ENCODE peak calls at places on chromosome 11, in six cellular contexts. D is fibroblast of lung, B is fibroblast of pulmonary artery, L is colonic mucosa, N is pancreas, V is stomach. K is an unnamed sample.

GRCh38 chr11:101336858-101337257 is 207.2 kb upstream of the PGR start:
- DNase-seq in L (no peak), D (no peak), N (no peak), B (no peak), V (no peak), K (no peak)

GRCh38 chr11:66868082-66868725 is 11.3 kb downstream of the LRFN4 start:
- DNase-seq in D (no peak), N (no peak), L (no peak), V (no peak), B (no peak), K (no peak)

GRCh38 chr11:118229274-118229847 is 4.5 kb upstream of the JAML start:
- DNase-seq in N (no peak), D (peak), L (no peak), B (no peak), V (no peak), K (no peak)

GRCh38 chr11:76802621-76803020 is 19.5 kb downstream of the TSKU start:
- DNase-seq in V (no peak), D (no peak), B (no peak), N (no peak), L (peak), K (no peak)

GRCh38 chr11:69658606-69659450 is 16.3 kb downstream of the LTO1 start:
- DNase-seq in D (no peak), B (no peak), V (no peak), L (no peak), N (no peak), K (no peak)

GRCh38 chr11:10564692-10565318 is 3.7 kb downstream of the LYVE1 start:
- DNase-seq in V (no peak), D (no peak), B (peak), N (no peak), L (no peak), K (peak)

GRCh38 chr11:111325259-111325658 is 26.9 kb downstream of the POU2AF3 start:
- DNase-seq in N (no peak), L (no peak), D (no peak), V (no peak), B (no peak), K (no peak)

GRCh38 chr11:71342116-71342515 is 89.7 kb upstream of the SHANK2 start:
- DNase-seq in V (no peak), N (no peak), B (no peak), L (no peak), D (peak), K (peak)

GRCh38 chr11:68651985-68652682 is 32.2 kb upstream of the GAL start:
- DNase-seq in D (no peak), B (no peak), V (no peak), L (no peak), N (no peak), K (no peak)

GRCh38 chr11:45045692-45046471 is 95.2 kb upstream of the TP53I11 start:
- DNase-seq in D (peak), B (peak), L (no peak), N (no peak), V (peak), K (peak)

GRCh38 chr11:109112748-109113378 is 309.1 kb upstream of the C11orf87 start:
- DNase-seq in D (peak), L (no peak), B (no peak), N (peak), V (no peak), K (no peak)

GRCh38 chr11:31968774-31969433 is 122.0 kb upstream of the RCN1 start:
- DNase-seq in D (peak), L (no peak), N (no peak), B (peak), V (no peak), K (peak)

GRCh38 chr11:105635466-105635865 is 25.6 kb downstream of the GRIA4 start:
- DNase-seq in V (no peak), N (no peak), B (no peak), D (no peak), L (no peak), K (no peak)

GRCh38 chr11:131910491-131911387 is 540.3 kb downstream of the NTM start:
- DNase-seq in L (no peak), V (no peak), N (no peak), D (peak), B (peak), K (peak)

GRCh38 chr11:2237457-2238238 is 32.7 kb downstream of the ASCL2 start:
- DNase-seq in L (no peak), N (no peak), V (no peak), D (no peak), B (no peak), K (no peak)

GRCh38 chr11:19524171-19524671 is 188.4 kb upstream of the NAV2 start:
- DNase-seq in L (no peak), D (no peak), V (peak), N (peak), B (peak), K (peak)

GRCh38 chr11:47376183-47376542 is 2.2 kb downstream of the SPI1 start:
- DNase-seq in D (no peak), V (no peak), L (no peak), N (no peak), B (no peak), K (no peak)

GRCh38 chr11:47375020-47375419 is 3.3 kb downstream of the SPI1 start:
- DNase-seq in V (no peak), D (no peak), L (no peak), N (no peak), B (no peak), K (no peak)

GRCh38 chr11:47376543-47377371 is 1.6 kb downstream of the SPI1 start:
- DNase-seq in L (no peak), N (no peak), D (no peak), V (no peak), B (no peak), K (no peak)

GRCh38 chr11:47373876-47374820 is 4.2 kb downstream of the SPI1 start:
- DNase-seq in N (peak), B (peak), D (peak), L (peak), V (peak), K (peak)

GRCh38 chr11:47375546-47376085 is 2.7 kb downstream of the SPI1 start:
- DNase-seq in N (no peak), B (no peak), D (no peak), L (no peak), V (no peak), K (no peak)
- H3K4me3 ChIP-seq in N (no peak), B (no peak), D (no peak), L (peak), V (peak), K (no peak)

DNA sequence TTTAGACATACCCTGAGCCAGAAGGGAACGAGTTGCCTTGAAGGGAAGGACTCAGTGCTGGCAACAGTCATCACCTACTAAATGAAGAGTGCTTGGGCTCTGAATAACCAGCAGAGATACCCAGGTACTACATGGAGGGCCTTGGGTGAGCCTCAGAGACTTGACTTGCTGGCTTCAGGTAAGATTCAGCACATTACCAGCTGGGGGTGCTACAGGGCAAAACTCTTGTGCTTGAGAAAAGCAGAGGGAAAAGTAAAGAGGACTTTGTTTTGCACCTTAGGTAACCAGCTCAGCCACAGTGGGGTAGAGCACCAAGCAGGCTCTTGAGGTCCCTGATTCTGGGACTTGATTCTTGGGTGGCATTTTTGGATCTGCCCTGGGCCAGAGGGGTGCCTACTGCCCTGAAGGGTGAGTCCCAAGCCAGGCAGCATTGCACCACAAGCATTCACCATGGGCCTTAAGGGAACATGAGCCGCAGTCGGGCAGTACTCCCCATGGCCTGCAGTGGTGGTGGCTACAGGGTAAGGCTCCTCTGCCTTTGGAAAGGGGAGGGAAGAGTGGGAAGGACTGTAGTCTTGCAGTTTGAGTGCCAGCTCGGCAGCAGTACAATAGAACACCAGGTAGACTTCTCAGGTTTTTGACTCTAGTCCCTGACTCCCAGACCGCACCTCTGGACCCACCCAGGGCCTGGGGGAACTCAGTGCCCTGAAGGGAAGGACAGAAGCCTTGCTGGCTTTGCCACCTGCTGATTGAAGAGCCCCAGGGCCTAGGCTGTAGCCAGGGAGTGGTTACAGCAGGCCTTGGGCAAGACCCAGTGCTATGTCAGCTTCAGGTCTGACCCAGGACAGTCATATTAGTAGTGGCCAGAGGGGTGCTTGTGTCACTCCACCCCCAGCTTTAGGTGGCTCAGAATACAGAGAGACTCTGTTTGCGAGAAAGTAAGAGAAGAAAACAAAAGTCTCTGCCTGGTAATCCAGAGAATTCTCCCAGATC is 22.7 kb upstream of the PLEKHA7 start:
- DNase-seq in L (peak), N (no peak), D (no peak), B (no peak), V (peak), K (no peak)
- TF ChIP-seq CTCF in L (no peak), N (peak), D (no peak), B (no peak), V (no peak), K (no peak)

GRCh38 chr11:36057372-36058045 is 113.6 kb downstream of the LDLRAD3 start:
- DNase-seq in L (no peak), N (no peak), D (no peak), B (peak), V (no peak), K (peak)
- H3K4me3 ChIP-seq in L (no peak), N (no peak), D (no peak), B (no peak), V (no peak), K (no peak)

GRCh38 chr11:1232328-1233321 is 9.8 kb downstream of the MUC5B start:
- DNase-seq in L (peak), B (no peak), V (no peak), D (no peak), N (peak), K (no peak)

GRCh38 chr11:1234771-1235614 is 12.1 kb downstream of the MUC5B start:
- DNase-seq in B (no peak), N (peak), D (no peak), L (peak), V (no peak), K (no peak)

GRCh38 chr11:1234054-1234720 is 11.3 kb downstream of the MUC5B start:
- DNase-seq in N (peak), L (peak), B (no peak), D (no peak), V (no peak), K (no peak)

GRCh38 chr11:1231396-1232327 is 8.8 kb downstream of the MUC5B start:
- DNase-seq in V (no peak), N (peak), D (no peak), L (peak), B (no peak), K (no peak)

DNA sequence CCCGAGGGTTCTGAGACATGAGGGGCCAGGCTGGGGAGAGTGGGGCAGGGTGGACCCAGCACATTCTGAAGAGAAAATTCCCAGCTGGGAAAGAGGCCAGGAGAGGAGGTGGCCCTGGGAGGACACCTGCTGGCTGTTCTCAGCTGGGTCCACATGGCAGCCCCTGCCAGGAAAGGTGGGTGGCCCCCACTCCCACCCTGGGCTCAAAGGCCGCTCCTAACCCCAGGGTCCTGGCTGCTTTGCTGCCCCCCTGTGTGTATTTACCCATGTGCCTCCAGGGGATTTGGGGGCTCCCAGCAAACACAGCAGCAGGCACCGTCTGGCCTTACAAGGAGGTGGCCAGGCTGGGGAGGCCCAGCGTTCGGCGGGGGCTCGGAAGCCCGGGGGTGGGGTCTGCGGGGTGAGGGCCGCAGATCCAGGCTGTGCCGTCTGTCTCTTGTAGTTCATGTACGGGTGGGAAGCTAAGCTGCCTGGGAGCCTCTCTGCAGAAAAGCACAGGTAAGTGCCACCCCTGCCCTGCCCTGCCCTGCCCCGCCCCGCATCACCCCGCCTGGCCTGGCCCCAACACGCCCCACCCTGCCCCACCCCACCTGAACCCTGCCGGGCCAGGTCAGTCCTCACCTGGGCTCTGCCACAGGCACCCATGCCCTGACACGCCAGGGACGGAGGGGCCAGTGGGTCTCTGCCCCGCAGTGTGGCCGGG is 10.6 kb downstream of the MUC5B start:
- DNase-seq in N (peak), V (no peak), D (no peak), B (no peak), L (peak), K (no peak)
- TF ChIP-seq CTCF in N (no peak), V (no peak), D (no peak), B (no peak), L (peak), K (no peak)

GRCh38 chr11:113313601-113314000 is 782 bp upstream of the TTC12 start:
- DNase-seq in B (no peak), L (no peak), N (no peak), D (no peak), V (no peak), K (no peak)
- H3K4me3 ChIP-seq in B (no peak), L (peak), N (no peak), D (no peak), V (no peak), K (no peak)